ENCODE peak calls at places on chromosome 18, in four cellular contexts. A, I, W and V are unnamed samples.

GRCh38 chr18:9413586-9413985 is 61.7 kb upstream of the RALBP1 start:
- DNase-seq in A (no peak), I (peak; percentile 27), W (no peak), V (no peak)

GRCh38 chr18:2920546-2921343 is 73.9 kb downstream of the EMILIN2 start:
- DNase-seq in A (no peak), I (no peak), W (no peak), V (no peak)

GRCh38 chr18:8084160-8084559 is 517.0 kb downstream of the PTPRM start:
- DNase-seq in A (peak; percentile 43), I (peak; percentile 21), W (peak; percentile 22), V (peak; percentile 16)

GRCh38 chr18:46055841-46056240 is 16.2 kb downstream of the PSTPIP2 start:
- DNase-seq in A (no peak), I (no peak), W (no peak), V (no peak)

GRCh38 chr18:12857215-12857924 is 26.7 kb downstream of the PTPN2 start:
- DNase-seq in A (no peak), I (no peak), W (no peak), V (no peak)

GRCh38 chr18:596288-596881 is 403 bp upstream of the CLUL1 start:
- DNase-seq in A (peak; percentile 68), I (no peak), W (peak; percentile 6), V (peak; percentile 17)

GRCh38 chr18:58254873-58255511 is 211.0 kb downstream of the NEDD4L start:
- DNase-seq in A (peak; percentile 32), I (no peak), W (no peak), V (no peak)

GRCh38 chr18:46677609-46678470 is 20.8 kb upstream of the LOXHD1 start:
- DNase-seq in A (no peak), I (no peak), W (no peak), V (no peak)

GRCh38 chr18:44569391-44570055 is 111.2 kb upstream of the SETBP1 start:
- DNase-seq in A (no peak), I (no peak), W (no peak), V (no peak)

GRCh38 chr18:14097761-14098160 is 34.5 kb downstream of the ZNF519 start:
- DNase-seq in A (no peak), I (no peak), W (no peak), V (no peak)

GRCh38 chr18:57980573-57981348 is 63.3 kb upstream of the NEDD4L start:
- DNase-seq in A (no peak), I (no peak), W (no peak), V (no peak)